ENCODE peak calls at places on chromosome 9, in six cellular contexts. J is activated CD4-positive, alpha-beta T cell treated with anti-CD3 and anti-CD28 coated beads for 36 hours; K is stimulated activated naive CD8-positive, alpha-beta T cell treated with anti-CD3 and anti-CD28 coated beads, Interleukin-15, Interleukin-2, amounts not matched to agents 100 U/mL and 50 U/mL, for 24 hours; B is gastroesophageal sphincter; X is effector memory CD8-positive, alpha-beta T cell; M is aorta. Q is an unnamed sample.

GRCh38 chr9:95080961-95081658 is 236.4 kb downstream of the FANCC start:
- ATAC-seq in J (no peak), K (no peak), B (no peak), M (no peak), X (no peak), Q (no peak)

GRCh38 chr9:101485873-101486692 is 47.6 kb upstream of the RNF20 start:
- ATAC-seq in J (no peak), B (peak), M (peak), X (no peak), K (peak), Q (peak)

GRCh38 chr9:135480071-135480941 is 724 bp downstream of the PPP1R26 start:
- ATAC-seq in X (peak), M (peak), B (peak), K (no peak), J (peak), Q (peak)

GRCh38 chr9:121059998-121060636 is 10.0 kb upstream of the C5 start:
- ATAC-seq in J (no peak), B (no peak), K (no peak), X (peak), M (peak), Q (no peak)

GRCh38 chr9:131562032-131562959 is 17.0 kb downstream of the PRRT1B start:
- ATAC-seq in B (no peak), K (no peak), X (no peak), M (no peak), J (no peak), Q (no peak)

GRCh38 chr9:69474821-69475220 is 149.8 kb downstream of the ENTREP1 start:
- ATAC-seq in X (peak), M (no peak), B (no peak), K (peak), J (peak), Q (no peak)

GRCh38 chr9:107989544-107989943 is 500.0 kb upstream of the KLF4 start:
- ATAC-seq in K (no peak), M (peak), X (no peak), J (no peak), B (peak), Q (no peak)

GRCh38 chr9:99241106-99241505 is 19.0 kb downstream of the SEC61B start:
- ATAC-seq in M (no peak), J (no peak), K (no peak), B (no peak), X (no peak), Q (no peak)

GRCh38 chr9:83633260-83633659 is 10.3 kb downstream of the IDNK start:
- ATAC-seq in M (no peak), J (peak), X (no peak), B (no peak), K (no peak), Q (no peak)

GRCh38 chr9:89448381-89448780 is 49.5 kb downstream of the SEMA4D start:
- ATAC-seq in X (peak), M (no peak), K (peak), B (no peak), J (peak), Q (peak)

GRCh38 chr9:136686794-136687711 is at the start of gene AGPAT2:
- ATAC-seq in M (peak), J (peak), X (peak), K (peak), B (peak), Q (peak)

GRCh38 chr9:84072621-84073180 is 92.1 kb downstream of the RMI1 start:
- ATAC-seq in B (no peak), M (no peak), J (no peak), X (no peak), K (no peak), Q (no peak)

GRCh38 chr9:87703636-87704276 is 22.2 kb upstream of the CTSL start:
- ATAC-seq in K (no peak), M (no peak), J (no peak), X (no peak), B (no peak), Q (no peak)

GRCh38 chr9:87263291-87263690 is 234.4 kb upstream of the DAPK1 start:
- ATAC-seq in B (no peak), J (no peak), M (no peak), X (no peak), K (no peak), Q (no peak)

GRCh38 chr9:24961787-24962186 is 416.1 kb upstream of the IZUMO3 start:
- ATAC-seq in X (no peak), M (no peak), J (no peak), B (no peak), K (no peak), Q (no peak)

GRCh38 chr9:4225291-4226119 is 74.4 kb downstream of the GLIS3 start:
- ATAC-seq in X (no peak), K (peak), M (no peak), J (peak), B (no peak), Q (no peak)

GRCh38 chr9:130766904-130767262 is 68.2 kb upstream of the ABL1 start:
- ATAC-seq in J (no peak), M (no peak), B (no peak), X (no peak), K (no peak), Q (no peak)

GRCh38 chr9:34992376-34992951 is 2.9 kb downstream of the DNAJB5 start:
- ATAC-seq in K (peak), J (peak), M (peak), X (no peak), B (no peak), Q (no peak)

GRCh38 chr9:38687389-38687842 is 32.5 kb downstream of the FAM240B start:
- ATAC-seq in K (peak), B (peak), X (peak), J (peak), M (peak), Q (peak)

GRCh38 chr9:26955222-26955903 is 849 bp upstream of the IFT74 start:
- ATAC-seq in M (no peak), B (no peak), K (no peak), X (no peak), J (no peak), Q (no peak)

GRCh38 chr9:106700676-106701075 is 162.3 kb upstream of the ZNF462 start:
- ATAC-seq in J (no peak), K (no peak), B (no peak), X (no peak), M (no peak), Q (no peak)

GRCh38 chr9:81373294-81373693 is 316.1 kb downstream of the TLE1 start:
- ATAC-seq in K (no peak), B (no peak), M (peak), X (no peak), J (no peak), Q (no peak)

Q was measured in stimulated activated memory B cell treated with anti-CD40 and anti-IgM and Interleukin-4, amounts not matched to agents 10 μg/mL and 1 μg/mL and 100 μg/mL, for 72 hours.